ENCODE peak calls at places on chromosomes 2 and 18, in six cellular contexts. E is H9, W is IMR-90, V is mesenchymal stem cell, I is trophoblast cell, B is H1. P is an unnamed sample.

GRCh38 chr2:30239308-30240161 is 8.2 kb downstream of the LBH start:
- DNase-seq in V (peak; percentile 84), E (peak; percentile 84), W (peak; percentile 67), I (peak; percentile 90), B (no peak), P (peak; percentile 65)

GRCh38 chr18:49464718-49465598 is 4.5 kb upstream of the DYM start:
- DNase-seq in I (peak; percentile 97), W (peak; percentile 28), E (peak; percentile 81), V (peak; percentile 13), B (peak; percentile 60), P (peak; percentile 54)

GRCh38 chr2:181680055-181680936 is at the start of gene NEUROD1:
- DNase-seq in W (no peak), V (no peak), B (peak; percentile 63), I (no peak), E (peak; percentile 94), P (no peak)

GRCh38 chr18:49002881-49003280 is 52.1 kb upstream of the SMAD7 start:
- DNase-seq in W (no peak), I (peak; percentile 59), V (no peak), E (no peak), B (no peak), P (no peak)

GRCh38 chr2:205177505-205177904 is 504.8 kb upstream of the NRP2 start:
- DNase-seq in I (peak; percentile 12), W (peak; percentile 16), B (no peak), V (no peak), E (no peak), P (no peak)

GRCh38 chr2:237760506-237761502 is 37.8 kb upstream of the RBM44 start:
- DNase-seq in I (peak; percentile 13), E (no peak), W (no peak), V (no peak), B (no peak), P (no peak)

GRCh38 chr2:225735844-225736243 is 336.3 kb downstream of the NYAP2 start:
- DNase-seq in E (no peak), I (no peak), W (peak; percentile 95), V (peak; percentile 81), B (no peak), P (no peak)

GRCh38 chr2:23498941-23499340 is 114.0 kb downstream of the KLHL29 start:
- DNase-seq in B (no peak), W (peak; percentile 44), I (peak; percentile 17), E (no peak), V (no peak), P (no peak)

GRCh38 chr2:7801212-7801611 is 880.6 kb upstream of the ID2 start:
- DNase-seq in W (no peak), E (no peak), V (no peak), B (no peak), I (no peak), P (no peak)

DNA sequence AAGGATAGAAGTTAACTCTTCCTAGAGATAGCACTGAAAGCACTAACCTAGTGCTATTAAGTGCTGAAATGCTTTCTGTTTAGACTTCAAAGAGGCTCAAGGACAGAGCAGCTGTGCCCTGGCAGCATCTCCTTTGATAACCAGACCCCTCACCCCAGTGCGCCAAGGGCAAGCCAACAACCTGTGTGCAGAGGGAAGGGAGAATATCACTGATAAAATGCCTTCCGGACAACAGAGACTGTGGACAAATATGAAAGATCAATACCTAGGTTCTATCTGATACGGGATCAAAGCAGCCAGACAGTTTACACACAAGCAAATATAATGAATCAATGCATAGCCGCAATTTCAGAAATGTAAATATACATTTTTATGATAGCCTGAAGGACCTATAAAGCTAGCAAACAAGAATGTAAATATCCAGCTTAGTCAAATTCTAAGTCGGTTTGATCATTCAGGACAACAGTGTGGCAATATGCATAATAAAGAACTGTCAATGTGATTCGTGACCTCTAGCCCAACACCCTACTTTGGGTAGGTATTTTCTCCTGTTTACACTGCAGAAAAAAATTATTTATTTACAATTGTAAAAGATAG is 91.8 kb upstream of the RFX8 start:
- DNase-seq in I (peak; percentile 39), E (no peak), V (no peak), W (no peak), B (no peak), P (no peak)
- H4K91ac ChIP-seq in I (no peak overlapping the region), E (no peak overlapping the region), V (no peak overlapping the region), W (no peak overlapping the region), B (no peak overlapping the region), P (no peak overlapping the region)

GRCh38 chr2:217711236-217711635 is 291.6 kb downstream of the TNS1 start:
- DNase-seq in V (peak; percentile 73), E (no peak), W (peak; percentile 92), I (no peak), B (no peak), P (no peak)

GRCh38 chr2:217712431-217712830 is 290.4 kb downstream of the TNS1 start:
- DNase-seq in I (no peak), W (no peak), E (no peak), V (no peak), B (no peak), P (no peak)

GRCh38 chr2:217713395-217714267 is 289.2 kb downstream of the TNS1 start:
- DNase-seq in E (peak; percentile 84), V (peak; percentile 75), I (peak; percentile 90), B (peak; percentile 62), W (peak; percentile 72), P (peak; percentile 79)

GRCh38 chr2:217715484-217715883 is 287.3 kb downstream of the TNS1 start:
- DNase-seq in V (no peak), I (no peak), E (no peak), B (no peak), W (no peak), P (no peak)

GRCh38 chr2:217714268-217714643 is 288.5 kb downstream of the TNS1 start:
- DNase-seq in I (no peak), V (peak; percentile 75), B (no peak), E (no peak), W (peak; percentile 56), P (peak; percentile 67)
- H4K91ac ChIP-seq in I (peak overlapping the region; percentile 93), V (peak overlapping the region; percentile 73), B (no peak overlapping the region), E (no peak overlapping the region), W (peak overlapping the region; percentile 100), P (no peak overlapping the region)

DNA sequence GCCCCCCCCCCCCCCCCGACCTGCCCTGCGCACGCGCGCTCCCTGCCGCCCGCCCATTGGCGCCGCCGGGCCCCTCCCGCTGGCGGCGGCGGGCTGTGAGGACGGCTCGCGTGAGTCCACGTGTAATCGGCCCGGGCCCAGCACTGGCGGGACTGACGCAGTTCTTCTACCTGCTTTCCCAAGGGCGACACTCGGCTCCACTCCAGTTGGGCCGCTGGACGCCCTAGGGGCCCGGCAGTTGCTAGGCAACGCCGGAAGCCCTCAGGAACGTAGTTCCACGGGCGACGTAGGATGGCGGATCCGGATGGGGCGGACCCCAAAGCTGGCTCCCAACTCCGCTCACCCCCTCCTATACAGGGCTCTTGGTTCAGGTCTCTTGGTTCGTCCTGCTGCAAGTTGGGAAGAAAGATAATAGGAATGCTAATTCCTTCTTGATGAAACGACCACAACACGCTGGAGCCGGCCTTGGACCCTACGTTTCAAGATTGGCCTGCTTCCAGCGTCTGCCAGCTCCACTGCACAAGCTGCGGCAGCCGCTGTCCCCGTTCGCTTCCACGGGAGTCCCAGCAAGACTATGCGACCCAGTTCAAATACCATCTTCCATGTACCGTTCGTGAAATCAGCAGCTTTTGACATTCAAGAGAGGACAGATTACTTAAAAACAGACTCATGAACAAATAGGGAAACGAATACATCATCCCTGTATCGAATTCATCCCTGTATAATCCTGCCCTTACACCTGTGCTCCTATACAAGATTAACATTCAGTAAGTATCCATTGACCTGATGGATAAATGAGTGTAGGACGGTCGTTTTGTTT is 415 bp upstream of the MCFD2 start:
- DNase-seq in I (peak; percentile 96), E (peak; percentile 86), V (peak; percentile 95), W (peak; percentile 91), B (peak; percentile 60), P (peak; percentile 86)
- H4K91ac ChIP-seq in I (peak overlapping the region; percentile 8), E (no peak overlapping the region), V (peak overlapping the region; percentile 91), W (peak overlapping the region; percentile 92), B (peak overlapping the region; percentile 36), P (no peak overlapping the region)

GRCh38 chr2:160053946-160054345 is 8.5 kb downstream of the PLA2R1 start:
- DNase-seq in W (no peak), I (no peak), V (no peak), E (no peak), B (no peak), P (no peak)

GRCh38 chr2:160052524-160052923 is 9.9 kb downstream of the PLA2R1 start:
- DNase-seq in E (no peak), V (no peak), I (no peak), B (no peak), W (no peak), P (no peak)

GRCh38 chr2:160051374-160051800 is 11.0 kb downstream of the PLA2R1 start:
- DNase-seq in B (no peak), I (no peak), E (no peak), V (no peak), W (no peak), P (no peak)

GRCh38 chr2:160045703-160046210 is 16.7 kb downstream of the PLA2R1 start:
- DNase-seq in V (no peak), B (no peak), E (no peak), I (no peak), W (no peak), P (no peak)

GRCh38 chr2:160050147-160050546 is 12.3 kb downstream of the PLA2R1 start:
- DNase-seq in B (no peak), E (no peak), I (no peak), V (no peak), W (no peak), P (no peak)
- H4K91ac ChIP-seq in B (no peak overlapping the region), E (no peak overlapping the region), I (no peak overlapping the region), V (no peak overlapping the region), W (no peak overlapping the region), P (no peak overlapping the region)

GRCh38 chr2:168286535-168286934 is 39.1 kb upstream of the STK39 start:
- DNase-seq in I (no peak), V (no peak), E (no peak), W (no peak), B (no peak), P (no peak)

GRCh38 chr2:168293766-168294165 is 46.4 kb upstream of the STK39 start:
- DNase-seq in B (no peak), I (no peak), V (no peak), E (no peak), W (no peak), P (no peak)

GRCh38 chr2:168290391-168290790 is 43.0 kb upstream of the STK39 start:
- DNase-seq in I (no peak), V (no peak), E (no peak), W (no peak), B (no peak), P (no peak)

GRCh38 chr2:168294409-168294808 is 47.0 kb upstream of the STK39 start:
- DNase-seq in V (no peak), B (no peak), I (no peak), W (no peak), E (no peak), P (no peak)

GRCh38 chr2:168289880-168290279 is 42.5 kb upstream of the STK39 start:
- DNase-seq in V (no peak), B (no peak), I (no peak), E (no peak), W (no peak), P (no peak)
- H4K91ac ChIP-seq in V (no peak overlapping the region), B (no peak overlapping the region), I (no peak overlapping the region), E (no peak overlapping the region), W (no peak overlapping the region), P (no peak overlapping the region)

GRCh38 chr18:67410075-67410474 is 106.4 kb downstream of the DSEL start:
- DNase-seq in W (peak; percentile 31), I (no peak), B (no peak), V (no peak), E (no peak), P (no peak)
- H4K91ac ChIP-seq in W (no peak overlapping the region), I (no peak overlapping the region), B (no peak overlapping the region), V (no peak overlapping the region), E (no peak overlapping the region), P (no peak overlapping the region)

P was measured in neuronal stem cell.